ENCODE peak calls at places on chromosomes 1 and 21, in five cellular contexts. One of them, this sample, is unnamed.

GRCh38 chr1:9606458-9606857 is 17.7 kb downstream of the TMEM201 start:
- DNase-seq in cardiac septum: no peak
- DNase-seq in hippocampal formation: no peak
- DNase-seq in hepatocyte: no peak
- DNase-seq in EL: no peak
- DNase-seq in this sample: no peak

GRCh38 chr1:67372898-67373297 is 57.3 kb downstream of the SERBP1 start:
- DNase-seq in cardiac septum: no peak
- DNase-seq in hippocampal formation: no peak
- DNase-seq in hepatocyte: no peak
- DNase-seq in EL: no peak
- DNase-seq in this sample: no peak

GRCh38 chr1:26542781-26543443 is 13.4 kb downstream of the RPS6KA1 start:
- DNase-seq in cardiac septum: no peak
- DNase-seq in hippocampal formation: peak; percentile 24
- DNase-seq in hepatocyte: no peak
- DNase-seq in EL: no peak
- DNase-seq in this sample: no peak

GRCh38 chr1:54519709-54520108 is 28.3 kb upstream of the ACOT11 start:
- DNase-seq in cardiac septum: peak; percentile 69
- DNase-seq in hippocampal formation: no peak
- DNase-seq in hepatocyte: no peak
- DNase-seq in EL: no peak
- DNase-seq in this sample: peak; percentile 14

GRCh38 chr1:224929335-224930237 is at the start of gene DNAH14:
- DNase-seq in cardiac septum: no peak
- DNase-seq in hippocampal formation: no peak
- DNase-seq in hepatocyte: peak; percentile 92
- DNase-seq in EL: peak; percentile 84
- DNase-seq in this sample: peak; percentile 93

GRCh38 chr1:71733121-71733520 is 549.2 kb downstream of the NEGR1 start:
- DNase-seq in cardiac septum: no peak
- DNase-seq in hippocampal formation: no peak
- DNase-seq in hepatocyte: no peak
- DNase-seq in EL: no peak
- DNase-seq in this sample: no peak

GRCh38 chr1:234763361-234763760 is 153.4 kb upstream of the IRF2BP2 start:
- DNase-seq in cardiac septum: no peak
- DNase-seq in hippocampal formation: no peak
- DNase-seq in hepatocyte: no peak
- DNase-seq in EL: no peak
- DNase-seq in this sample: no peak

GRCh38 chr1:147545133-147545532 is 3.8 kb downstream of the BCL9 start:
- DNase-seq in cardiac septum: no peak
- DNase-seq in hippocampal formation: no peak
- DNase-seq in hepatocyte: peak; percentile 40
- DNase-seq in EL: peak; percentile 35
- DNase-seq in this sample: peak; percentile 97

GRCh38 chr1:117561071-117561470 is 44.8 kb upstream of the TENT5C start:
- DNase-seq in cardiac septum: no peak
- DNase-seq in hippocampal formation: no peak
- DNase-seq in hepatocyte: no peak
- DNase-seq in EL: no peak
- DNase-seq in this sample: no peak

GRCh38 chr1:201217851-201218250 is 27.2 kb downstream of the IGFN1 start:
- DNase-seq in cardiac septum: peak; percentile 10
- DNase-seq in hippocampal formation: no peak
- DNase-seq in hepatocyte: no peak
- DNase-seq in EL: no peak
- DNase-seq in this sample: no peak

GRCh38 chr21:36589352-36589971 is 109.5 kb upstream of the SIM2 start:
- DNase-seq in cardiac septum: no peak
- DNase-seq in hippocampal formation: no peak
- DNase-seq in hepatocyte: peak; percentile 24
- DNase-seq in EL: peak; percentile 61
- DNase-seq in this sample: peak; percentile 50

GRCh38 chr1:2814511-2815075 is 13.1 kb upstream of the TTC34 start:
- DNase-seq in cardiac septum: no peak
- DNase-seq in hippocampal formation: no peak
- DNase-seq in hepatocyte: no peak
- DNase-seq in EL: no peak
- DNase-seq in this sample: no peak

GRCh38 chr21:37896788-37897187 is 19.5 kb downstream of the KCNJ6 start:
- DNase-seq in cardiac septum: no peak
- DNase-seq in hippocampal formation: no peak
- DNase-seq in hepatocyte: no peak
- DNase-seq in EL: no peak
- DNase-seq in this sample: no peak

GRCh38 chr1:19676438-19676922 is 11.8 kb downstream of the HTR6 start:
- DNase-seq in cardiac septum: peak; percentile 79
- DNase-seq in hippocampal formation: no peak
- DNase-seq in hepatocyte: peak; percentile 87
- DNase-seq in EL: peak; percentile 36
- DNase-seq in this sample: peak; percentile 35

GRCh38 chr1:111221633-111222286 is 5.8 kb upstream of the CHI3L2 start:
- DNase-seq in cardiac septum: no peak
- DNase-seq in hippocampal formation: no peak
- DNase-seq in hepatocyte: no peak
- DNase-seq in EL: peak; percentile 15
- DNase-seq in this sample: no peak

GRCh38 chr1:45107782-45108181 is 95.7 kb downstream of the UROD start:
- DNase-seq in cardiac septum: no peak
- DNase-seq in hippocampal formation: no peak
- DNase-seq in hepatocyte: no peak
- DNase-seq in EL: no peak
- DNase-seq in this sample: no peak

GRCh38 chr1:1229770-1230169 is 2.0 kb downstream of the SDF4 start:
- DNase-seq in cardiac septum: no peak
- DNase-seq in hippocampal formation: no peak
- DNase-seq in hepatocyte: no peak
- DNase-seq in EL: no peak
- DNase-seq in this sample: no peak

GRCh38 chr1:19988269-19989006 is 9.0 kb upstream of the PLA2G2A start:
- DNase-seq in cardiac septum: no peak
- DNase-seq in hippocampal formation: no peak
- DNase-seq in hepatocyte: no peak
- DNase-seq in EL: no peak
- DNase-seq in this sample: no peak

GRCh38 chr1:29171089-29171488 is 10.6 kb downstream of the SRSF4 start:
- DNase-seq in cardiac septum: no peak
- DNase-seq in hippocampal formation: no peak
- DNase-seq in hepatocyte: no peak
- DNase-seq in EL: no peak
- DNase-seq in this sample: no peak

GRCh38 chr1:91768786-91769697 is 116.9 kb downstream of the TGFBR3 start:
- DNase-seq in cardiac septum: no peak
- DNase-seq in hippocampal formation: no peak
- DNase-seq in hepatocyte: no peak
- DNase-seq in EL: peak; percentile 83
- DNase-seq in this sample: peak; percentile 30

GRCh38 chr1:166692354-166692753 is 146.9 kb upstream of the POGK start:
- DNase-seq in cardiac septum: no peak
- DNase-seq in hippocampal formation: no peak
- DNase-seq in hepatocyte: no peak
- DNase-seq in EL: no peak
- DNase-seq in this sample: no peak

GRCh38 chr1:187027259-187027658 is 198.5 kb downstream of the PLA2G4A start:
- DNase-seq in cardiac septum: no peak
- DNase-seq in hippocampal formation: no peak
- DNase-seq in hepatocyte: no peak
- DNase-seq in EL: no peak
- DNase-seq in this sample: peak; percentile 6

GRCh38 chr1:218760601-218761570 is 412.8 kb upstream of the LYPLAL1 start:
- DNase-seq in cardiac septum: no peak
- DNase-seq in hippocampal formation: no peak
- DNase-seq in hepatocyte: no peak
- DNase-seq in EL: peak; percentile 43
- DNase-seq in this sample: no peak

GRCh38 chr1:15153184-15153841 is at the start of gene TMEM51:
- DNase-seq in cardiac septum: peak; percentile 82
- DNase-seq in hippocampal formation: peak; percentile 40
- DNase-seq in hepatocyte: peak; percentile 93
- DNase-seq in EL: peak; percentile 73
- DNase-seq in this sample: peak; percentile 88

GRCh38 chr1:3930282-3930681 is 30.2 kb upstream of the C1orf174 start:
- DNase-seq in cardiac septum: no peak
- DNase-seq in hippocampal formation: no peak
- DNase-seq in hepatocyte: no peak
- DNase-seq in EL: no peak
- DNase-seq in this sample: no peak

GRCh38 chr1:226549937-226550670 is 1.5 kb downstream of the STUM start:
- DNase-seq in cardiac septum: no peak
- DNase-seq in hippocampal formation: peak; percentile 51
- DNase-seq in hepatocyte: peak; percentile 45
- DNase-seq in EL: peak; percentile 11
- DNase-seq in this sample: peak; percentile 27

GRCh38 chr1:155192346-155193274 is 15.1 kb downstream of the THBS3 start:
- DNase-seq in cardiac septum: peak; percentile 63
- DNase-seq in hippocampal formation: no peak
- DNase-seq in hepatocyte: peak; percentile 73
- DNase-seq in EL: no peak
- DNase-seq in this sample: peak; percentile 85

GRCh38 chr1:202806845-202807366 is 1.3 kb downstream of the KDM5B start:
- DNase-seq in cardiac septum: no peak
- DNase-seq in hippocampal formation: peak; percentile 31
- DNase-seq in hepatocyte: peak; percentile 38
- DNase-seq in EL: peak; percentile 29
- DNase-seq in this sample: peak; percentile 13

GRCh38 chr1:207414606-207415108 is 39.5 kb upstream of the CR2 start:
- DNase-seq in cardiac septum: no peak
- DNase-seq in hippocampal formation: no peak
- DNase-seq in hepatocyte: no peak
- DNase-seq in EL: no peak
- DNase-seq in this sample: no peak

GRCh38 chr1:54405894-54406293 is 300 bp downstream of the SSBP3 start:
- DNase-seq in cardiac septum: no peak
- DNase-seq in hippocampal formation: no peak
- DNase-seq in hepatocyte: no peak
- DNase-seq in EL: peak; percentile 36
- DNase-seq in this sample: no peak

GRCh38 chr1:30894508-30894973 is 14.0 kb downstream of the SDC3 start:
- DNase-seq in cardiac septum: no peak
- DNase-seq in hippocampal formation: no peak
- DNase-seq in hepatocyte: no peak
- DNase-seq in EL: no peak
- DNase-seq in this sample: no peak

GRCh38 chr1:1084372-1085170 is 10.5 kb upstream of the RNF223 start:
- DNase-seq in cardiac septum: peak; percentile 63
- DNase-seq in hippocampal formation: no peak
- DNase-seq in hepatocyte: peak; percentile 4
- DNase-seq in EL: no peak
- DNase-seq in this sample: no peak

GRCh38 chr1:110673805-110674336 is 869 bp downstream of the KCNA3 start:
- DNase-seq in cardiac septum: no peak
- DNase-seq in hippocampal formation: no peak
- DNase-seq in hepatocyte: no peak
- DNase-seq in EL: no peak
- DNase-seq in this sample: no peak

GRCh38 chr1:41840592-41841246 is 78.0 kb downstream of the HIVEP3 start:
- DNase-seq in cardiac septum: peak; percentile 36
- DNase-seq in hippocampal formation: no peak
- DNase-seq in hepatocyte: no peak
- DNase-seq in EL: peak; percentile 43
- DNase-seq in this sample: peak; percentile 66

This sample was measured in kidney tubule cell.